ENCODE peak calls at places on chromosomes 16 and 17, in four cellular contexts. L, H, M and B are unnamed samples.

GRCh38 chr16:4322121-4323035 is 6.5 kb downstream of the GLIS2 start:
- DNase-seq in L (no peak), H (no peak), M (no peak), B (no peak)

GRCh38 chr17:66183529-66183928 is 8.4 kb downstream of the CEP112 start:
- DNase-seq in L (no peak), H (no peak), M (no peak), B (no peak)

GRCh38 chr17:2700491-2701141 is 10.9 kb downstream of the CLUH start:
- DNase-seq in L (no peak), H (no peak), M (no peak), B (no peak)

GRCh38 chr17:49913226-49914095 is 55.5 kb upstream of the DLX4 start:
- DNase-seq in L (peak), H (no peak), M (peak), B (no peak)

GRCh38 chr17:1110844-1111598 is 68.8 kb downstream of the ABR start:
- DNase-seq in L (peak), H (no peak), M (peak), B (peak)

GRCh38 chr16:84826558-84826941 is 6.8 kb downstream of the CRISPLD2 start:
- DNase-seq in L (peak), H (no peak), M (no peak), B (no peak)

GRCh38 chr17:80145076-80146075 is 1.6 kb downstream of the EIF4A3 start:
- DNase-seq in L (peak), H (no peak), M (no peak), B (no peak)

GRCh38 chr16:54538241-54538640 is 251.7 kb upstream of the IRX3 start:
- DNase-seq in L (peak), H (no peak), M (no peak), B (no peak)

GRCh38 chr16:10180771-10181163 is 1.5 kb downstream of the GRIN2A start:
- DNase-seq in L (peak), H (peak), M (no peak), B (peak)

GRCh38 chr16:67833035-67833417 is 9.1 kb upstream of the THAP11 start:
- DNase-seq in L (peak), H (no peak), M (no peak), B (no peak)

GRCh38 chr16:16925432-16925831 is 545.3 kb downstream of the XYLT1 start:
- DNase-seq in L (no peak), H (no peak), M (no peak), B (no peak)

GRCh38 chr16:22732315-22732840 is 81.6 kb upstream of the HS3ST2 start:
- DNase-seq in L (no peak), H (no peak), M (no peak), B (peak)

GRCh38 chr16:68116256-68116853 is 31.2 kb downstream of the NFATC3 start:
- DNase-seq in L (peak), H (no peak), M (no peak), B (peak)

GRCh38 chr16:71723537-71724319 is 773 bp downstream of the PHLPP2 start:
- DNase-seq in L (peak), H (peak), M (peak), B (peak)

GRCh38 chr17:14372905-14373559 is 72.2 kb downstream of the HS3ST3B1 start:
- DNase-seq in L (no peak), H (peak), M (no peak), B (no peak)

GRCh38 chr17:32124985-32125847 is 17.1 kb upstream of the RHOT1 start:
- DNase-seq in L (no peak), H (no peak), M (no peak), B (no peak)

GRCh38 chr16:79146-80054 is 1.4 kb downstream of the MPG start:
- DNase-seq in L (peak), H (no peak), M (no peak), B (no peak)

GRCh38 chr17:76948726-76949342 is 80.6 kb downstream of the MGAT5B start:
- DNase-seq in L (no peak), H (no peak), M (no peak), B (no peak)

GRCh38 chr17:3904486-3904885 is 11.6 kb upstream of the CAMKK1 start:
- DNase-seq in L (no peak), H (peak), M (no peak), B (no peak)

GRCh38 chr16:21645261-21645721 is 7.1 kb downstream of the IGSF6 start:
- DNase-seq in L (peak), H (no peak), M (no peak), B (peak)

GRCh38 chr17:82942166-82943130 is 102.6 kb upstream of the ZNF750 start:
- DNase-seq in L (no peak), H (no peak), M (no peak), B (no peak)

GRCh38 chr16:12531937-12532336 is 271.8 kb downstream of the CPPED1 start:
- DNase-seq in L (peak), H (no peak), M (no peak), B (no peak)

GRCh38 chr16:74449470-74449869 is 28.2 kb upstream of the CLEC18B start:
- DNase-seq in L (peak), H (no peak), M (peak), B (no peak)

GRCh38 chr16:379183-379960 is 2.4 kb downstream of the PGAP6 start:
- DNase-seq in L (no peak), H (peak), M (no peak), B (no peak)

GRCh38 chr17:10396529-10397163 is 23.8 kb upstream of the MYH13 start:
- DNase-seq in L (no peak), H (no peak), M (no peak), B (no peak)

GRCh38 chr17:30961213-30962188 is 9.3 kb upstream of the RNF135 start:
- DNase-seq in L (peak), H (peak), M (no peak), B (no peak)

GRCh38 chr16:20918486-20919239 is 18.1 kb downstream of the LYRM1 start:
- DNase-seq in L (peak), H (no peak), M (no peak), B (peak)

GRCh38 chr16:53219795-53220194 is 165.0 kb downstream of the CHD9 start:
- DNase-seq in L (peak), H (no peak), M (no peak), B (no peak)

GRCh38 chr17:4365628-4366311 is 705 bp downstream of the UBE2G1 start:
- DNase-seq in L (peak), H (peak), M (no peak), B (peak)

GRCh38 chr17:234163-235047 is 53.0 kb upstream of the DOC2B start:
- DNase-seq in L (peak), H (no peak), M (no peak), B (no peak)

GRCh38 chr16:64339052-64339770 is 782.7 kb downstream of the CDH11 start:
- DNase-seq in L (peak), H (no peak), M (no peak), B (peak)

DNA sequence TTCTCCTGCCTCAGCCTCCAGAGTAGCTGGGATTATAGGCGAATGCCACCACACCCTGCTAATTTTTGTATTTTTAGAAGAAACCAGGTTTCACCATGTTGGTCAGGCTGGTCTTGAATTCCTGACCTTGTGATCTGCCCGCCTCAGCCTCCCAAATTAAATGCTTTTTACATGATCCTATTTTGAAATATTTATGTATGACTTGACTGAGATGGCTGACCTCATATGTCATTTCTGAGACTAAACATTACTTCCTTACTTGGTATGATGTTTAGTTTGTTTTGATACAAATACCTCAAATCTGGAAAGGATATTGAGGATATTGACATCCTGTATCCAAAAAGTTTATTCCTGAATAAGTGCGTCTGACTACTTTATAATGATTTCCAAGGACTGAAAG is 11.9 kb downstream of the CALCOCO2 start:
- DNase-seq in L (no peak), H (no peak), M (no peak), B (no peak)
- H3K4me2 ChIP-seq in L (no peak), H (no peak), M (no peak), B (no peak)

DNA sequence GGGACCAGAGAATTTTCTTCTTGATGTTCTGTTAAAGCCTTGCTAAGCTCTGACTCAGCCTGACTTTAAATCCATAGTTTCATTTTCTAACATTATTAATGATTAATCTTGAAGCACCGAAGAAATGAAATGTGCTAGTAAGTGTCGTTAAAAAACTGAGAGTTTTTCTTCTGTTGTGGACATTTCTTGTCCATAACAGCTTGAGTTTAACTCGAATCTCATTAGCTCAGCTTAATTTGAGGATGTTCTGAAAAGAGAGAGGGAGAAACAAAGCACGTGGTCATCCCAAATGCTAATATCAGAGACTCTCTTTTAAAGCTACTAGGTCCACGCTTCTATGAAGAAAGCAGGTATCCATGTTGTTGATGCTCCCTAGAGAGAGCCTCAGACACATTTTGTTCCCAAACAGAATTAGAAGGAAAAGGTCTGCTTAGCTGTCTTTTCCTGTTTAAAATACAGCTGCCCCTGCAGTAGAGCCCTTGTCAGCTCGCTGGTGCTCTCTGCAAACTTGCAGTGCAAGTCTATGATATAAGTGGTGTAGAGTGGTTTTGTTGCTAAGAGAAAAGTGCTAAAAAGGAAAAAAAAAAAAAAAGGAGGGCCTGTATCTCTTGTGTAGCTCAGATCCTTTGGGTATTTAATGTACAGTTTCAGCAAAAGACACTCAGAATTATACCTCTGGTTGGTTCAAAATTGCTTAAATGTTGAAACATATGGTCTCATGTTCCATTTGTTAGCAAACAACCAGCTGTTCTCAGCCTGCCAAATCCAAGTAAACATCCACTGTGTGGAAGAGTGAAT is 191.1 kb upstream of the TBX2 start:
- DNase-seq in L (peak), H (no peak), M (no peak), B (no peak)
- H2AFZ ChIP-seq in L (peak), H (no peak), M (no peak), B (no peak)

DNA sequence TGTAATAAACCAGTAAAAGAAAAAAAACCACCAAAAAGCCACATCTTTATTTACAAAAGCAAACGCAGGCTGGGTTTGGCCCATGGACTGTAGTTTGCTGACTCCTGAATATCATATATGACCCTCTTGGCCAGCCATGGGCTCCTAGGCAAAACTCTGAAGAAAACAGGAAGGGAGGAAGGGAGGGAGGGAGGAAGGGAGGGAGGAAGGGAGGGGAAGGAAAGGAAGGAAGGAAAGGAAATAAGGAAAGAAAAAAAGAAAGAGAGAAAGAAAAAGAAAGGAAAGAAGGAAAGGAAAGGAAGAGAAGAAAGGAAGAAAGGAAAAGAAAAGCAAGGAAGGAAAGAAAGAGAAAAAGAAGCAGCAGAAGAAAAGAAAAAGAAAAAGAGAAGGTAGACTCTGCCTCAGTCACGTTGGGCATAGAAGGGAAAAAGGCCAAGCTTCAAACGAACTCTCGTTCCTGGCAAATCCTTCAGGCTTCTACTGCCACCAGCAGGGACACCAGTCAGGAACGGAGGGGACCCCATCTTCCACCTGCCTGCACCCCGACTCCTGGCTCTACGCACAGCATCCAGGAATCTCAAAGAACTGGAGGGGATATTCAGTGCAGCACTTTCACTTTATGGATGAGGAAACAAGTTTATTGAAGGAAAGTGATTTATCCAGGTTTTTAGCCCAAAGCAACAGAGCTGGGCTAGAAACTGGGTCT is 22.1 kb downstream of the CDC42EP4 start:
- DNase-seq in L (no peak), H (no peak), M (no peak), B (no peak)
- H3K27ac ChIP-seq in L (no peak), H (no peak), M (no peak), B (no peak)

DNA sequence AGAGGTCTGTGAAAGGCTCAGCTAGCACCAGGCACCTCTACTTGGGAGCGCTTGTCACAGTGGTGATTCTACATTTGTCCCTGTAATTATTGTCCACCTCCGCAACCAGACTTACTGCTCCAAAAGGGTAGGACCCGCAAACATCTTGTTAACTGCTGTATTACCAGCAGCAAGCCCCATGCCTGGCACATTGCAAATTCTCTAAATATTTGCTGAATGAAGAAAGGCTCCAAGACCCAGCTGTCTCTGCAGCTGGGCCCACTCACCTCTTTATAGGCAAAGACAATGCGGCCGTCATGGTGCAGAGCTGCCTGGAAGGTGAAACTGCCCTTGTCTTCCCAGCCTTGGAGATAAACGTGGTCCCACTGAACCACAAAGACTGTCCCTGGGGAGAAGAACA is 44.3 kb downstream of the PLXDC1 start:
- DNase-seq in L (no peak), H (no peak), M (no peak), B (no peak)
- H3K4me2 ChIP-seq in L (no peak), H (no peak), M (no peak), B (no peak)

DNA sequence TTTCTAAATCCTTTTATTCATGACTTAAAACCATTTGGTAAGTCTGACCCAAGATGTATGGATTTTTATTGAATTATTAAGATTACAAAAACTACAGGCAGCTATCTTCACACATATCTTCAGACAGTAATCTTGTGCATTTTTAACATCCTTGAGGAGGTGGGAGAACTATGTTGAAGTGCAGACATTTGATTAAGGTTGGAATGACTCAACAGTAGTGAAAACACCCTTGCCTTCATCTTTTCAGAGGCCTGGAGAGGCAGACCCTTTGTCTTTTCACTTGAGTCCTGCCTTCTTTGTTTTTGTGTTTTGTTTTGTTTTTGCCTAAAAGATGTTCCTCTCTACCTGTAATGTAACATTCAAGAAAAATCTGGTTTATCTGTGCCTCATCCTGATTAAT is 240.2 kb upstream of the TBX2 start:
- DNase-seq in L (peak), H (peak), M (no peak), B (no peak)
- H2AFZ ChIP-seq in L (peak), H (no peak), M (no peak), B (no peak)

DNA sequence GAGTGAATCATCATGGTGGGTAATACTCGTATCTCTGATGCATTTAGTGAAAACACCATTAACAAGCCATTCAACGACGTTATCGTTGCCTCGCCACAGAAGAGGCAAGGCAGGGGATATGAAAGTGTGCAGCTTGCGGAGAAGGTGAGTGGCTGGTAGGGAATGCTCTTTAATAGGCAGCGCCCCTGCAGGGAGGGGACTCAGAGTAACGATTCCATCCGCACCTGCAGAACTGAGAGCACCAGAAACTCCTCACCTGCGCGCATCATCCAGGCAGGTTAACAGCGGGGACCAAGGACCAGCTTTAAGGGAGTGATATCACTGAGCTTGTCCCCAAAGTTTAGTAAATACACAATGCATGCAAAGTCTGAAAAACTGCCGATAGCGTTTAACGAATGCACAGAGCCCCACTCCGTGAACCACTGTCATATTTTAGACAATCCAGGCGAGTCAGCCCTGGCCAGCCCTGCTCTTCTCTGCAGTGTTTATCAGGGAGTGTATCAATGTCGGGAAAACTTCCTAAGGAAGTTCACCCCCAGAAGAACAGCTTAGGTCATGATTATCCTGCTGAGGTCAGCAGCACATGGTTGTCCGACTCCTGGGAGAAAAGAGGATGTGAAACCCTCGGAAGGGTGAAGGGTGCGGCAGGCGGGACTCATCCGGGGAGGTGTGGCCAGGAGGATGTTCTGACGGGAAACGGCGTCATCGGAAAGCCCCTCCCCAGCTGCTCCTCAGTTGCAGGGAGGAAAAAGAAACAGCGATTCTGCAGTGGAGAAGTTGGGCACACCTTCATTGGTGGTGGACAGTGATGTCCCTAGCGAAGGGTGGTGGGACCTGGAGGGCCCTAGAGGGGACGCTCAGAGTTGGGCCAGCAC is 68.5 kb upstream of the DNAH17 start:
- DNase-seq in L (peak), H (peak), M (no peak), B (peak)
- H3K27ac ChIP-seq in L (no peak), H (no peak), M (no peak), B (no peak)

GRCh38 chr17:45376606-45377005 is 56.1 kb downstream of the ARHGAP27 start:
- DNase-seq in L (no peak), H (no peak), M (no peak), B (no peak)

GRCh38 chr17:45372325-45372869 is 55.6 kb upstream of the MAP3K14 start:
- DNase-seq in L (peak), H (no peak), M (no peak), B (no peak)

GRCh38 chr17:45374501-45374900 is 57.7 kb upstream of the MAP3K14 start:
- DNase-seq in L (no peak), H (no peak), M (no peak), B (no peak)

GRCh38 chr17:45377401-45377800 is 55.3 kb downstream of the ARHGAP27 start:
- DNase-seq in L (no peak), H (no peak), M (no peak), B (no peak)

DNA sequence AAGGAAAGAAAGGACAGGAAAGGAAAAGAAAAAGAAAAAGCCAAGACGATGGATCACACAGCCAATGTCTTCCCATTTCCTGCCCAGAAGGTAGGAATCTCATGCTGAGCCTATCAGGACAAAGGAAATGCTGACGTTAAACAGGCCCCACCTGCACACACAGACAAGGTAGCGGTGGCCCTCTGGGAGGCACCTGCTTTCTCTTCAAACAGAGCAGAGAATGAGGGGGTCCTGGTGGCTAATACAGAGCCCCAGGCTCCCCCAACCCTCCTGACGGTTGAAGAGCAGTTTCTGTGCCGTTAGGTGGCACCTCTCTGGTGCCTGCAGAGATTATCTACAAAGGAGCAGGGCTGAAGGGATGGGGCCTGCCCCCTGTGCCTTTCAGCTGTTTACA is 56.5 kb downstream of the ARHGAP27 start:
- DNase-seq in L (no peak), H (peak), M (no peak), B (no peak)
- H3K4me2 ChIP-seq in L (no peak), H (peak), M (no peak), B (no peak)